ENCODE peak calls at places on chromosomes 2 and 18, in seven cellular contexts. One of them, this sample, is unnamed.
A peak's percentile ranks its signal among the peaks of the same experiment; 100 is the strongest.

GRCh38 chr2:97966545-97967215 is 29.1 kb downstream of the TMEM131 start:
- DNase-seq in cardiac muscle cell: no peak
- DNase-seq in WTC11: no peak
- DNase-seq in Calu3: no peak
- DNase-seq in GM12864: peak; percentile 60
- DNase-seq in fibroblast of the aortic adventitia: no peak
- DNase-seq in GM06990: peak; percentile 36
- DNase-seq in this sample: peak; percentile 39

GRCh38 chr2:1910562-1911256 is 166.4 kb upstream of the PXDN start:
- DNase-seq in cardiac muscle cell: peak; percentile 66
- DNase-seq in WTC11: no peak
- DNase-seq in Calu3: no peak
- DNase-seq in GM12864: no peak
- DNase-seq in fibroblast of the aortic adventitia: peak; percentile 3
- DNase-seq in GM06990: no peak
- DNase-seq in this sample: no peak

GRCh38 chr18:26621161-26622026 is 73.0 kb upstream of the KCTD1 start:
- DNase-seq in cardiac muscle cell: peak; percentile 65
- DNase-seq in WTC11: peak; percentile 71
- DNase-seq in Calu3: peak; percentile 77
- DNase-seq in GM12864: peak; percentile 7
- DNase-seq in fibroblast of the aortic adventitia: peak; percentile 33
- DNase-seq in GM06990: peak; percentile 28
- DNase-seq in this sample: peak; percentile 65

GRCh38 chr2:71466301-71467179 is 13.2 kb downstream of the DYSF start:
- DNase-seq in cardiac muscle cell: peak; percentile 91
- DNase-seq in WTC11: peak; percentile 66
- DNase-seq in Calu3: peak; percentile 54
- DNase-seq in GM12864: no peak
- DNase-seq in fibroblast of the aortic adventitia: no peak
- DNase-seq in GM06990: no peak
- DNase-seq in this sample: peak; percentile 31

GRCh38 chr2:60136913-60137312 is 416.5 kb downstream of the BCL11A start:
- DNase-seq in cardiac muscle cell: no peak
- DNase-seq in WTC11: no peak
- DNase-seq in Calu3: no peak
- DNase-seq in GM12864: no peak
- DNase-seq in fibroblast of the aortic adventitia: no peak
- DNase-seq in GM06990: no peak
- DNase-seq in this sample: no peak

GRCh38 chr2:236867441-236868260 is 218.0 kb upstream of the COPS8 start:
- DNase-seq in cardiac muscle cell: no peak
- DNase-seq in WTC11: no peak
- DNase-seq in Calu3: no peak
- DNase-seq in GM12864: no peak
- DNase-seq in fibroblast of the aortic adventitia: no peak
- DNase-seq in GM06990: no peak
- DNase-seq in this sample: no peak

GRCh38 chr18:37405229-37405628 is 160.4 kb downstream of the CELF4 start:
- DNase-seq in cardiac muscle cell: no peak
- DNase-seq in WTC11: no peak
- DNase-seq in Calu3: no peak
- DNase-seq in GM12864: no peak
- DNase-seq in fibroblast of the aortic adventitia: no peak
- DNase-seq in GM06990: no peak
- DNase-seq in this sample: no peak

GRCh38 chr2:179226203-179226960 is 38.2 kb downstream of the SESTD1 start:
- DNase-seq in cardiac muscle cell: no peak
- DNase-seq in WTC11: no peak
- DNase-seq in Calu3: peak; percentile 23
- DNase-seq in GM12864: no peak
- DNase-seq in fibroblast of the aortic adventitia: peak; percentile 1
- DNase-seq in GM06990: no peak
- DNase-seq in this sample: no peak

GRCh38 chr2:42942990-42943493 is 150.7 kb upstream of the HAAO start:
- DNase-seq in cardiac muscle cell: no peak
- DNase-seq in WTC11: no peak
- DNase-seq in Calu3: no peak
- DNase-seq in GM12864: no peak
- DNase-seq in fibroblast of the aortic adventitia: no peak
- DNase-seq in GM06990: no peak
- DNase-seq in this sample: no peak

GRCh38 chr2:158651358-158652057 is 143.6 kb upstream of the DAPL1 start:
- DNase-seq in cardiac muscle cell: peak; percentile 64
- DNase-seq in WTC11: no peak
- DNase-seq in Calu3: no peak
- DNase-seq in GM12864: no peak
- DNase-seq in fibroblast of the aortic adventitia: no peak
- DNase-seq in GM06990: no peak
- DNase-seq in this sample: no peak

GRCh38 chr2:21757805-21758204 is 634.0 kb downstream of the TDRD15 start:
- DNase-seq in cardiac muscle cell: no peak
- DNase-seq in WTC11: no peak
- DNase-seq in Calu3: no peak
- DNase-seq in GM12864: no peak
- DNase-seq in fibroblast of the aortic adventitia: no peak
- DNase-seq in GM06990: no peak
- DNase-seq in this sample: no peak

GRCh38 chr18:43080671-43081070 is 34.8 kb downstream of the RIT2 start:
- DNase-seq in cardiac muscle cell: no peak
- DNase-seq in WTC11: no peak
- DNase-seq in Calu3: no peak
- DNase-seq in GM12864: no peak
- DNase-seq in fibroblast of the aortic adventitia: no peak
- DNase-seq in GM06990: no peak
- DNase-seq in this sample: no peak

GRCh38 chr2:119428488-119429224 is 3.0 kb upstream of the TMEM37 start:
- DNase-seq in cardiac muscle cell: peak; percentile 68
- DNase-seq in WTC11: no peak
- DNase-seq in Calu3: no peak
- DNase-seq in GM12864: no peak
- DNase-seq in fibroblast of the aortic adventitia: no peak
- DNase-seq in GM06990: no peak
- DNase-seq in this sample: no peak

GRCh38 chr2:38184964-38185603 is 109.1 kb upstream of the CYP1B1 start:
- DNase-seq in cardiac muscle cell: no peak
- DNase-seq in WTC11: no peak
- DNase-seq in Calu3: no peak
- DNase-seq in GM12864: peak; percentile 70
- DNase-seq in fibroblast of the aortic adventitia: peak; percentile 77
- DNase-seq in GM06990: peak; percentile 77
- DNase-seq in this sample: peak; percentile 60

GRCh38 chr18:13470555-13471494 is 252.3 kb downstream of the LDLRAD4 start:
- DNase-seq in cardiac muscle cell: no peak
- DNase-seq in WTC11: no peak
- DNase-seq in Calu3: no peak
- DNase-seq in GM12864: no peak
- DNase-seq in fibroblast of the aortic adventitia: no peak
- DNase-seq in GM06990: no peak
- DNase-seq in this sample: no peak

GRCh38 chr2:88055049-88055435 is 541 bp downstream of the KRCC1 start:
- DNase-seq in cardiac muscle cell: no peak
- DNase-seq in WTC11: no peak
- DNase-seq in Calu3: no peak
- DNase-seq in GM12864: no peak
- DNase-seq in fibroblast of the aortic adventitia: peak; percentile 52
- DNase-seq in GM06990: no peak
- DNase-seq in this sample: no peak

GRCh38 chr2:12120281-12121150 is 374.1 kb downstream of the LPIN1 start:
- DNase-seq in cardiac muscle cell: no peak
- DNase-seq in WTC11: no peak
- DNase-seq in Calu3: no peak
- DNase-seq in GM12864: no peak
- DNase-seq in fibroblast of the aortic adventitia: peak; percentile 84
- DNase-seq in GM06990: no peak
- DNase-seq in this sample: no peak

GRCh38 chr18:24811963-24812681 is 351.7 kb downstream of the HRH4 start:
- DNase-seq in cardiac muscle cell: no peak
- DNase-seq in WTC11: no peak
- DNase-seq in Calu3: no peak
- DNase-seq in GM12864: no peak
- DNase-seq in fibroblast of the aortic adventitia: peak; percentile 7
- DNase-seq in GM06990: no peak
- DNase-seq in this sample: no peak

GRCh38 chr2:238282861-238283738 is 5.3 kb downstream of the PER2 start:
- DNase-seq in cardiac muscle cell: no peak
- DNase-seq in WTC11: no peak
- DNase-seq in Calu3: no peak
- DNase-seq in GM12864: no peak
- DNase-seq in fibroblast of the aortic adventitia: no peak
- DNase-seq in GM06990: no peak
- DNase-seq in this sample: no peak

GRCh38 chr2:100126172-100126571 is 16.2 kb downstream of the AFF3 start:
- DNase-seq in cardiac muscle cell: peak; percentile 59
- DNase-seq in WTC11: no peak
- DNase-seq in Calu3: no peak
- DNase-seq in GM12864: no peak
- DNase-seq in fibroblast of the aortic adventitia: no peak
- DNase-seq in GM06990: no peak
- DNase-seq in this sample: no peak

GRCh38 chr2:229775614-229776313 is 61.4 kb upstream of the DNER start:
- DNase-seq in cardiac muscle cell: no peak
- DNase-seq in WTC11: no peak
- DNase-seq in Calu3: no peak
- DNase-seq in GM12864: no peak
- DNase-seq in fibroblast of the aortic adventitia: no peak
- DNase-seq in GM06990: no peak
- DNase-seq in this sample: no peak

GRCh38 chr2:190844700-190845410 is 35.8 kb upstream of the GLS start:
- DNase-seq in cardiac muscle cell: no peak
- DNase-seq in WTC11: no peak
- DNase-seq in Calu3: no peak
- DNase-seq in GM12864: no peak
- DNase-seq in fibroblast of the aortic adventitia: no peak
- DNase-seq in GM06990: no peak
- DNase-seq in this sample: no peak
- TF ChIP-seq CTCF in cardiac muscle cell: no peak
- TF ChIP-seq CTCF in WTC11: no peak
- TF ChIP-seq CTCF in Calu3: no peak
- TF ChIP-seq CTCF in GM12864: no peak
- TF ChIP-seq CTCF in fibroblast of the aortic adventitia: no peak
- TF ChIP-seq CTCF in GM06990: no peak
- TF ChIP-seq CTCF in this sample: no peak

DNA sequence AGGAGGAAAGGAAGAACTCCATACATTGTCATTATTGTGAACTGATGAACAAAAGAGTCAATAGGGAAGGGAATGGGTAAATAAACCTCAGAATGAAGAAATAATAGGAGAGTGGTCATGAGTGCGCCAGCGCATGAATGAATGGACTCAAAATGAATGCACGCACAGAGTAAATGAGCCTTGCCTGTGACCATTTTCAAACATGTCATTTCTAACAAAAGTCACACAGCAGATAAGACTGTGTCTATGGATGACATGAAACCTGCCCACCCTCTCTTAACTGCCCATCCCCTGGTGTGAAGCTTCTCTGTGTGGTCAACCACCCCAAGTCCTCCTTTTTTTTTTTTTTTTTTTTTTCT is 121.1 kb upstream of the TEX51 start:
- DNase-seq in cardiac muscle cell: no peak
- DNase-seq in WTC11: no peak
- DNase-seq in Calu3: no peak
- DNase-seq in GM12864: no peak
- DNase-seq in fibroblast of the aortic adventitia: no peak
- DNase-seq in GM06990: no peak
- DNase-seq in this sample: no peak
- TF ChIP-seq CTCF in cardiac muscle cell: no peak
- TF ChIP-seq CTCF in WTC11: no peak
- TF ChIP-seq CTCF in Calu3: no peak
- TF ChIP-seq CTCF in GM12864: no peak
- TF ChIP-seq CTCF in fibroblast of the aortic adventitia: no peak
- TF ChIP-seq CTCF in GM06990: no peak
- TF ChIP-seq CTCF in this sample: no peak

DNA sequence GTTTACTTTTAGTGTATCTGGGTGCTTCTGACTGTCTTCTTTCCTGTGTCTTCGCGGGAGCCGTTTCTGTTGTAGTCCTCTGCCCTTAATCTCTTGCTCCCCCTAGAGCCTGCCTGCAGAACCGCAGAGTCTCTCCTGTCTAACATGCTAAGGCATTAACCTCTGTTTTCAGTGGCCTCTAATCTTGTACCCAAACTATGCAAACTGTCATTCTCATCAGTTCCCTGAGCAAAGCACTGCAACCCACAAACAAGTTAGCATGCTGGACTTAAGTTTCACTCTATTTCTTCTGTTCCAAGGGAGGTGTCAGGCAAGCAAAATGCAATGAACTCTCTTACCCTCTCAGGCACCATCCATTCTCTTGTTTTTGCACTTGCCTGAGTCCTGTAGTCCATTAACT is 138.4 kb downstream of the OTX1 start:
- DNase-seq in cardiac muscle cell: peak; percentile 25
- DNase-seq in WTC11: peak; percentile 63
- DNase-seq in Calu3: peak; percentile 68
- DNase-seq in GM12864: peak; percentile 15
- DNase-seq in fibroblast of the aortic adventitia: peak; percentile 53
- DNase-seq in GM06990: no peak
- DNase-seq in this sample: peak; percentile 34
- TF ChIP-seq CTCF in cardiac muscle cell: peak; percentile 95
- TF ChIP-seq CTCF in WTC11: peak; percentile 71
- TF ChIP-seq CTCF in Calu3: peak; percentile 85
- TF ChIP-seq CTCF in GM12864: peak; percentile 94
- TF ChIP-seq CTCF in fibroblast of the aortic adventitia: peak; percentile 94
- TF ChIP-seq CTCF in GM06990: peak; percentile 83
- TF ChIP-seq CTCF in this sample: peak; percentile 63

GRCh38 chr2:124919296-124919695 is 894.2 kb downstream of the CNTNAP5 start:
- DNase-seq in cardiac muscle cell: no peak
- DNase-seq in WTC11: no peak
- DNase-seq in Calu3: no peak
- DNase-seq in GM12864: no peak
- DNase-seq in fibroblast of the aortic adventitia: no peak
- DNase-seq in GM06990: no peak
- DNase-seq in this sample: no peak

GRCh38 chr2:124913873-124914272 is 888.8 kb downstream of the CNTNAP5 start:
- DNase-seq in cardiac muscle cell: no peak
- DNase-seq in WTC11: no peak
- DNase-seq in Calu3: no peak
- DNase-seq in GM12864: no peak
- DNase-seq in fibroblast of the aortic adventitia: no peak
- DNase-seq in GM06990: no peak
- DNase-seq in this sample: no peak

GRCh38 chr2:124921221-124921620 is 896.1 kb downstream of the CNTNAP5 start:
- DNase-seq in cardiac muscle cell: no peak
- DNase-seq in WTC11: no peak
- DNase-seq in Calu3: no peak
- DNase-seq in GM12864: no peak
- DNase-seq in fibroblast of the aortic adventitia: no peak
- DNase-seq in GM06990: no peak
- DNase-seq in this sample: no peak

GRCh38 chr2:124911560-124911959 is 886.5 kb downstream of the CNTNAP5 start:
- DNase-seq in cardiac muscle cell: no peak
- DNase-seq in WTC11: no peak
- DNase-seq in Calu3: no peak
- DNase-seq in GM12864: no peak
- DNase-seq in fibroblast of the aortic adventitia: no peak
- DNase-seq in GM06990: no peak
- DNase-seq in this sample: no peak

DNA sequence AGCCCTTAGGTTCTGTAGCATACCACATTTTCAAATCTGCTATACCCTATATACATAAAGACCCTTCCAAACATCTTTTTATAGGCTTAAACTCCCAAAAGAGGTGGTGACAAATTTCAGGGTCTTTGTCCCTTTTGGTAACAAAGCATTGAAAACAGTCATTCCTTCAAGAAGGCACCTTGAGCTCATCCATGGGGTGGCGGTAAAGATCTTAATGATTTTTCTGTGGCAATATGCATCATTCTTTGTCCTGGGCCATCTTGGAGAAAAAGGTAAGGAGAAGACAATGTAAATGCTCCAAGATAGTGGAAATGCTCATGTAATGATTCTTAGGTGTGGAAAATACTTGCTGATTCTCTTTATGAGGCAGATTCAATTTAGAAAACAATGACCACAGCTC is 890.5 kb downstream of the CNTNAP5 start:
- DNase-seq in cardiac muscle cell: no peak
- DNase-seq in WTC11: no peak
- DNase-seq in Calu3: no peak
- DNase-seq in GM12864: no peak
- DNase-seq in fibroblast of the aortic adventitia: no peak
- DNase-seq in GM06990: no peak
- DNase-seq in this sample: no peak
- TF ChIP-seq CTCF in cardiac muscle cell: no peak
- TF ChIP-seq CTCF in WTC11: no peak
- TF ChIP-seq CTCF in Calu3: no peak
- TF ChIP-seq CTCF in GM12864: no peak
- TF ChIP-seq CTCF in fibroblast of the aortic adventitia: no peak
- TF ChIP-seq CTCF in GM06990: peak; percentile 16
- TF ChIP-seq CTCF in this sample: no peak